ENCODE peak calls at places on chromosomes 12 and 14, in five cellular contexts. P is A549, Z is gastrocnemius medialis, Y is ovary, J is stomach. R is an unnamed sample.

GRCh38 chr12:45214739-45215418 is 1.0 kb upstream of the ANO6 start:
- DNase-seq in P (no peak), Z (no peak), Y (peak; percentile 41), J (no peak), R (peak; percentile 28)

GRCh38 chr12:16359512-16360491 is 12.4 kb downstream of the MGST1 start:
- DNase-seq in P (peak; percentile 41), Z (peak; percentile 21), Y (no peak), J (peak; percentile 71), R (peak; percentile 76)

GRCh38 chr14:26702721-26703250 is 105.0 kb upstream of the NOVA1 start:
- DNase-seq in P (no peak), Z (no peak), Y (no peak), J (no peak), R (no peak)

GRCh38 chr12:103667129-103667528 is 80.1 kb downstream of the STAB2 start:
- DNase-seq in P (no peak), Z (no peak), Y (no peak), J (no peak), R (no peak)

GRCh38 chr12:119113587-119113986 is 65.1 kb upstream of the HSPB8 start:
- DNase-seq in P (no peak), Z (no peak), Y (no peak), J (no peak), R (no peak)

GRCh38 chr14:57823015-57823660 is 42.8 kb downstream of the SLC35F4 start:
- DNase-seq in P (no peak), Z (no peak), Y (no peak), J (no peak), R (no peak)

GRCh38 chr12:51798507-51798906 is 50.0 kb downstream of the FIGNL2 start:
- DNase-seq in P (no peak), Z (no peak), Y (no peak), J (no peak), R (no peak)

GRCh38 chr12:68031174-68031573 is 41.9 kb downstream of the IFNG-AS1 start:
- DNase-seq in P (no peak), Z (no peak), Y (no peak), J (no peak), R (no peak)

GRCh38 chr12:77720258-77720657 is 110.4 kb upstream of the NAV3 start:
- DNase-seq in P (no peak), Z (no peak), Y (no peak), J (no peak), R (no peak)

GRCh38 chr12:70106347-70106746 is 136.9 kb upstream of the CNOT2 start:
- DNase-seq in P (no peak), Z (no peak), Y (no peak), J (no peak), R (no peak)

GRCh38 chr14:54133896-54134295 is 177.3 kb upstream of the BMP4 start:
- DNase-seq in P (peak; percentile 11), Z (no peak), Y (no peak), J (no peak), R (no peak)

GRCh38 chr12:33427071-33427470 is 12.5 kb downstream of the SYT10 start:
- DNase-seq in P (no peak), Z (no peak), Y (no peak), J (no peak), R (no peak)

GRCh38 chr14:101118746-101119610 is 215.5 kb upstream of the RTL1 start:
- DNase-seq in P (no peak), Z (peak; percentile 20), Y (no peak), J (peak; percentile 17), R (no peak)

DNA sequence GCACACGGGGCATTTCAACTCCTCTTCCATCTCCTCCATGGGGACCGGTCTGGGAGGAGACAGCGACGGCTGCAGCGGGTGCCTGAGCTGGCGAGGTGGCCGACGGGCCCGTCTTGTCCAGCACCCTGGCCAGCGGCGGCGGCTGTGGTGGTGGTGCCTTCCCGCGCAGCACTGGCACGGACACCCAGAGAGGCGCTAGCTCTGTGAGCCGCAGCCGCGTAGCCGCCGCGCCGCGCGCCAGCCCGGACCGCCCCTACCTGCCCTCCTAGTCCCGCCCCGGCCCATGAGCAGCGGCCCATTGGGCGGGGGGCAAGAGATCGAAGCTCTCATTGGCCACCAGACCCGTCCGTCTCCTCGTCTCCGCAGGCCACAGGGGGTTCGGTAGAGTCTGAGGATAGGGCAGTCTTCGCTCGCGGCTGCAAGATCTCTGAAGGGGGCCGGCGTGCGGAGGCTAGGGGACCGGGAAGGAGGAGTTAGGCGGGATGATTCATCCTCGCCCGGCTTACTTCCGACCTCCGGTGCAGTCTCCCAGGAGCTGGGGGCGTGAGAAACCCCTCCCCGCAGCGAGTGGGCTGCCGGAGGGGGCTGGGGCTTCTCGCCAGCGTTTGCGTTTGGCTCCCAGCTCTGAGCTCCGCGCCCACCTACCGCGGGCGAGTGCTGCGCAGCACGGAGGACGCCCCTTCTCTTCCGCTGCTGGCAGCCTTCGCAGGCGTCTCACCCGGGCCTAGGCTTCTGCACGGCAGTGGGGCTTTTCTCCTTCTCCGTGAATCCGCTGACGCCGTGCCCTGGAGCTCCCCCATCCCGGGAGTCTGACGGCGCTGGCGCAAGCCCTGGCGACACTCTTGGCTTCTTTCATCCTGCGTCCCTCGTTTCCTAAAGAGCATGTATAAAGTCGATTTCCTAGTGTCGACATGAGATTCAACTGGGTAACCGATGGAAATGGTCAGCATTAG is at the start of gene TRIM9:
- DNase-seq in P (peak; percentile 96), Z (peak; percentile 90), Y (peak; percentile 96), J (peak; percentile 89), R (peak; percentile 95)
- TF ChIP-seq POLR2A in P (peak; percentile 69), Z (peak; percentile 46), Y (peak; percentile 26), J (no peak), R (peak; percentile 11)

GRCh38 chr12:133108150-133108549 is 21.9 kb downstream of the ZNF891 start:
- DNase-seq in P (no peak), Z (no peak), Y (no peak), J (no peak), R (no peak)

GRCh38 chr12:133107121-133107520 is 23.0 kb downstream of the ZNF891 start:
- DNase-seq in P (no peak), Z (no peak), Y (no peak), J (no peak), R (no peak)

GRCh38 chr12:133105620-133106019 is 24.5 kb downstream of the ZNF891 start:
- DNase-seq in P (no peak), Z (no peak), Y (no peak), J (no peak), R (no peak)

DNA sequence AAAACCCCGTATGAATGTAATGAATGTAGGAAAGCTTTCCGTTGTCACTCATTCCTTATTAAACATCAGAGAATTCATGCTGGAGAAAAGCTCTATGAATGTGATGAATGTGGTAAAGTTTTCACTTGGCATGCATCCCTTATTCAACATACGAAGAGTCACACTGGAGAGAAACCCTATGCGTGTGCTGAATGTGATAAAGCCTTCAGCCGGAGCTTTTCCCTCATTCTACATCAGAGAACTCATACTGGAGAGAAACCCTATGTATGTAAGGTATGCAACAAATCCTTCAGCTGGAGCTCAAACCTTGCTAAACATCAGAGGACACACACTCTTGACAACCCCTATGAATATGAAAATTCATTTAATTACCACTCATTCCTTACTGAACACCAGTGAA is 23.8 kb downstream of the ZNF891 start:
- DNase-seq in P (no peak), Z (no peak), Y (no peak), J (no peak), R (no peak)
- H3K4me3 ChIP-seq in P (no peak overlapping the region), Z (peak overlapping the region; percentile 34), Y (no peak overlapping the region), J (no peak overlapping the region), R (no peak overlapping the region)

DNA sequence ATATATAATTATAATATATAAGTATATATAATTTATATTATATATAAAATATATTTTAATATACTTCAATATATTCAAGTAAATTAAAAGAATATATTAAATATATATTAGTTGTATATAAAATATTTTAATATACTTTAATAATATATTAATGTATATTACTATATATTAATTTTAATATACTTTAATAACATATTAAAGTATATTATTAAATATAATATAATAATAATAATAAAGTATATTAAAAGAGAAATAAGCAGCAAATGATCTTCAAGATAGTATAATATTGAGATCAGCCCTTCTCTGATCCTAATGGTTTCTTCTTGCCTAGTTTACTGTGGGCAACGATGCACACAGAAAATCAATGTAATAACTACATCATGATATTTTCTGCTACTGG is 2.3 kb downstream of the OR4M1 start:
- DNase-seq in P (no peak), Z (no peak), Y (no peak), J (no peak), R (no peak)
- H3K9me3 ChIP-seq in P (no peaks in the 10 kb centered on the region), Z (no peaks in the 10 kb centered on the region), Y (no peaks in the 10 kb centered on the region), J (peaks cover 38% of the 10 kb centered on the region), R (no peaks in the 10 kb centered on the region)

GRCh38 chr14:52005625-52006024 is 16.3 kb downstream of the RTRAF start:
- DNase-seq in P (no peak), Z (no peak), Y (no peak), J (no peak), R (no peak)
- TF ChIP-seq POLR2A in P (no peak), Z (no peak), Y (no peak), J (no peak), R (no peak)

GRCh38 chr14:53108292-53108937 is 44.7 kb downstream of the DDHD1 start:
- DNase-seq in P (no peak), Z (no peak), Y (no peak), J (no peak), R (no peak)
- H3K4me3 ChIP-seq in P (no peak overlapping the region), Z (peak overlapping the region; percentile 45), Y (no peak overlapping the region), J (peak overlapping the region; percentile 10), R (no peak overlapping the region)

GRCh38 chr12:132952371-132953162 is 3.5 kb downstream of the ZNF605 start:
- DNase-seq in P (no peak), Z (no peak), Y (no peak), J (no peak), R (no peak)

GRCh38 chr12:132950844-132951535 is 5.1 kb downstream of the ZNF605 start:
- DNase-seq in P (no peak), Z (no peak), Y (no peak), J (no peak), R (no peak)

GRCh38 chr12:132951649-132952048 is 4.5 kb downstream of the ZNF605 start:
- DNase-seq in P (no peak), Z (no peak), Y (no peak), J (no peak), R (no peak)

GRCh38 chr12:132948146-132949066 is 7.7 kb downstream of the ZNF605 start:
- DNase-seq in P (no peak), Z (no peak), Y (no peak), J (no peak), R (no peak)

DNA sequence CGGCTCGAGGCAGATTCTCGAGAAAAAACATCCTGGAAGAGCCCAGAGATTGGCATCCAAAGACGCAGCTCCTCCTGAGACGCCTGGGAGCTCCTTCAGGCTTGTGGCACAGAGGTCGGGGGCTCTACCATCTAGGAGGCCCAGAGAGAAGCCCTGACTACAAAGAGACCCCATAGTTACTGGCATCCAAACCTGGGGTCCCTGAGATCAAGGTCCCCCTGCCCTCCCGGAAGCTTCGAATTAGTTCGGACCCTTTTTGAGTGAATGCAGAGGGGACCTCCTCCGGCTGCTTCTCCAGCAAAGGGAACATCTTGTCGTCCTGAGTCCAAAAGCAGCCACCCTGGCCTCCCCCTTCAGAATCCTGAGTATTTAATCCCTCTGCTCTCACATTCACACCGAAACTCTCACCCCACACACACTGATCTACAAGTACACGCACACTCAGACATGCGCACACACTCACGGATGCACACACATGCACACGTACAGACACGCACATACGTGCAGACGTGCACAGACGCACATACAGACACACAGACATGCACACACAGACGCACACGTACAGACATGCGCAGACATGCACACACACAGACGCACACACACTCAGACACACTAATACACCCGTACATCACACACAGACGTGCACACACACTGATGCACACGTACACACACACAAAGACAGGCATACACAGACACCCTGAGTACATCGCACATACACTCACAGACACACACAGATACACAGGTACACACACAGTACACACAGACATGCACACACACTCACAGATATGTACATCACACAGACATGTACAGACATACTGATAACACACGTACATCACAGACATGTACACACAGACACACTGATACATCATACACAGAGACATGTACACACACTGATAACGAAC is 5.9 kb downstream of the ZNF605 start:
- DNase-seq in P (no peak), Z (no peak), Y (no peak), J (no peak), R (no peak)
- H3K9me3 ChIP-seq in P (peaks cover 92% of the 10 kb centered on the region), Z (peaks cover 4% of the 10 kb centered on the region), Y (no peaks in the 10 kb centered on the region), J (peaks cover 88% of the 10 kb centered on the region), R (no peaks in the 10 kb centered on the region)

R was measured in body of pancreas.